ENCODE peak calls at places on chromosomes 2 and 18, in ten cellular contexts. One of them, this sample, is unnamed.

GRCh38 chr2:74696758-74697327 is 42.8 kb downstream of the SEMA4F start:
- DNase-seq in astrocyte of the spinal cord: no peak
- DNase-seq in fibroblast of pulmonary artery: peak; percentile 74
- DNase-seq in breast epithelium: no peak
- DNase-seq in mammary epithelial cell: no peak
- DNase-seq in thoracic aorta: no peak
- DNase-seq in osteocyte: no peak
- DNase-seq in AG10803: peak; percentile 35
- DNase-seq in AG04450: peak; percentile 72
- DNase-seq in NB4: no peak
- DNase-seq in this sample: no peak

GRCh38 chr18:9965711-9966624 is 52.2 kb downstream of the VAPA start:
- DNase-seq in AG04450: no peak
- DNase-seq in fibroblast of pulmonary artery: peak; percentile 66
- DNase-seq in NB4: no peak
- DNase-seq in thoracic aorta: no peak
- DNase-seq in breast epithelium: no peak
- DNase-seq in osteocyte: no peak
- DNase-seq in astrocyte of the spinal cord: peak; percentile 25
- DNase-seq in AG10803: no peak
- DNase-seq in mammary epithelial cell: no peak
- DNase-seq in this sample: no peak

GRCh38 chr2:238127165-238128060 is 11.1 kb upstream of the KLHL30 start:
- DNase-seq in breast epithelium: no peak
- DNase-seq in thoracic aorta: no peak
- DNase-seq in AG04450: peak; percentile 24
- DNase-seq in osteocyte: no peak
- DNase-seq in fibroblast of pulmonary artery: peak; percentile 43
- DNase-seq in mammary epithelial cell: no peak
- DNase-seq in AG10803: peak; percentile 31
- DNase-seq in astrocyte of the spinal cord: peak; percentile 37
- DNase-seq in NB4: peak; percentile 85
- DNase-seq in this sample: peak; percentile 62

GRCh38 chr2:181566643-181567042 is 90.3 kb downstream of the CERKL start:
- DNase-seq in mammary epithelial cell: no peak
- DNase-seq in fibroblast of pulmonary artery: no peak
- DNase-seq in astrocyte of the spinal cord: no peak
- DNase-seq in NB4: no peak
- DNase-seq in AG10803: no peak
- DNase-seq in thoracic aorta: no peak
- DNase-seq in AG04450: no peak
- DNase-seq in breast epithelium: no peak
- DNase-seq in osteocyte: no peak
- DNase-seq in this sample: no peak

GRCh38 chr2:19027621-19028020 is 330.8 kb downstream of the OSR1 start:
- DNase-seq in breast epithelium: no peak
- DNase-seq in mammary epithelial cell: no peak
- DNase-seq in fibroblast of pulmonary artery: no peak
- DNase-seq in AG04450: no peak
- DNase-seq in astrocyte of the spinal cord: no peak
- DNase-seq in NB4: no peak
- DNase-seq in osteocyte: no peak
- DNase-seq in thoracic aorta: no peak
- DNase-seq in AG10803: no peak
- DNase-seq in this sample: no peak

GRCh38 chr2:118351796-118352195 is 263.5 kb downstream of the INSIG2 start:
- DNase-seq in mammary epithelial cell: no peak
- DNase-seq in AG04450: no peak
- DNase-seq in thoracic aorta: no peak
- DNase-seq in breast epithelium: no peak
- DNase-seq in astrocyte of the spinal cord: no peak
- DNase-seq in AG10803: peak; percentile 39
- DNase-seq in fibroblast of pulmonary artery: no peak
- DNase-seq in NB4: no peak
- DNase-seq in osteocyte: no peak
- DNase-seq in this sample: no peak

GRCh38 chr18:26657618-26658581 is 109.5 kb upstream of the KCTD1 start:
- DNase-seq in breast epithelium: no peak
- DNase-seq in fibroblast of pulmonary artery: no peak
- DNase-seq in astrocyte of the spinal cord: no peak
- DNase-seq in NB4: peak; percentile 16
- DNase-seq in AG04450: no peak
- DNase-seq in osteocyte: no peak
- DNase-seq in thoracic aorta: no peak
- DNase-seq in mammary epithelial cell: no peak
- DNase-seq in AG10803: no peak
- DNase-seq in this sample: no peak

GRCh38 chr2:75609334-75609689 is 37.3 kb upstream of the MRPL19 start:
- DNase-seq in AG10803: no peak
- DNase-seq in NB4: no peak
- DNase-seq in astrocyte of the spinal cord: no peak
- DNase-seq in osteocyte: no peak
- DNase-seq in fibroblast of pulmonary artery: no peak
- DNase-seq in thoracic aorta: no peak
- DNase-seq in breast epithelium: no peak
- DNase-seq in AG04450: no peak
- DNase-seq in mammary epithelial cell: no peak
- DNase-seq in this sample: no peak

GRCh38 chr18:56815926-56816325 is 164.8 kb downstream of the WDR7 start:
- DNase-seq in thoracic aorta: no peak
- DNase-seq in NB4: no peak
- DNase-seq in mammary epithelial cell: no peak
- DNase-seq in fibroblast of pulmonary artery: no peak
- DNase-seq in astrocyte of the spinal cord: no peak
- DNase-seq in osteocyte: no peak
- DNase-seq in AG04450: no peak
- DNase-seq in breast epithelium: no peak
- DNase-seq in AG10803: no peak
- DNase-seq in this sample: no peak

GRCh38 chr2:239152239-239152915 is 248.4 kb downstream of the HDAC4 start:
- DNase-seq in AG10803: no peak
- DNase-seq in AG04450: no peak
- DNase-seq in osteocyte: no peak
- DNase-seq in breast epithelium: peak; percentile 49
- DNase-seq in fibroblast of pulmonary artery: no peak
- DNase-seq in NB4: no peak
- DNase-seq in astrocyte of the spinal cord: no peak
- DNase-seq in thoracic aorta: no peak
- DNase-seq in mammary epithelial cell: no peak
- DNase-seq in this sample: no peak

GRCh38 chr18:57737661-57738060 is 65.5 kb downstream of the ATP8B1 start:
- DNase-seq in thoracic aorta: peak; percentile 75
- DNase-seq in NB4: peak; percentile 96
- DNase-seq in astrocyte of the spinal cord: peak; percentile 89
- DNase-seq in breast epithelium: peak; percentile 61
- DNase-seq in fibroblast of pulmonary artery: peak; percentile 98
- DNase-seq in AG04450: peak; percentile 96
- DNase-seq in AG10803: peak; percentile 99
- DNase-seq in osteocyte: no peak
- DNase-seq in mammary epithelial cell: peak; percentile 94
- DNase-seq in this sample: no peak

DNA sequence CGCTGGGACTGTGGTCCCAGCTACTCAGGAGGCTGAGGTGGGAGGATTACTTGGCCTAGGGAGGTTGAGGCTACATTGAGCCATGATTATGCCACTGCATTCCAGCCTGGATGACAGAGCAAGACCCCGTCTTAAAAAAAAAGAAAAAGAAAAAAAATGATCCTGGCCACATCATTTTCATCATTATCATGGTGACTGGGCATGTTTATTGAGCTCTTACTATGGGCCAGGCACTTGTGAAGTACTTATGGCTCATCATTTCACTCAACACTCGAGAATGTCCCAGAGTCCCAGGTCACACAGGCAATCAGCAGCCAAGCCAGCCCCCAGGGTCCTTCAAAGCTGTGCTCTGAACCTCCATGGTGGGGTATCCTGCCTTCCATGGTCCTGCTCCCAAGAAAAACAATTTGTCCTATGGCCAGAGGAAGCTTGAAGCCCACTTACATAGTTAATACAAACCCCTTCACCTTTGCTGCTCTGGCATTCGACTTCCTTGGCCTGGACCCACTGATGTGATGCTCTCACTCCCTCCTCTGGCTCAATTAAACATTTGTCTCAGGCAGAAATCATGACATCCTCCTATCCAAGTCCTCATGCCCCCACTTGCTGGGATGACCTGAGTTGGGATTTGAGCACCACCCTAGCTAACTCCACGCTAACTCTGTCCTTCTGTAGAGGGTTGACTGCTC is 3.8 kb upstream of the CNNM4 start:
- DNase-seq in astrocyte of the spinal cord: no peak
- DNase-seq in breast epithelium: no peak
- DNase-seq in osteocyte: no peak
- DNase-seq in AG10803: no peak
- DNase-seq in thoracic aorta: no peak
- DNase-seq in mammary epithelial cell: no peak
- DNase-seq in NB4: no peak
- DNase-seq in fibroblast of pulmonary artery: no peak
- DNase-seq in AG04450: no peak
- DNase-seq in this sample: no peak
- TF ChIP-seq CTCF in astrocyte of the spinal cord: no peak
- TF ChIP-seq CTCF in breast epithelium: no peak
- TF ChIP-seq CTCF in osteocyte: no peak
- TF ChIP-seq CTCF in AG10803: no peak
- TF ChIP-seq CTCF in thoracic aorta: no peak
- TF ChIP-seq CTCF in mammary epithelial cell: peak; percentile 32
- TF ChIP-seq CTCF in NB4: no peak
- TF ChIP-seq CTCF in fibroblast of pulmonary artery: no peak
- TF ChIP-seq CTCF in AG04450: no peak
- TF ChIP-seq CTCF in this sample: no peak

DNA sequence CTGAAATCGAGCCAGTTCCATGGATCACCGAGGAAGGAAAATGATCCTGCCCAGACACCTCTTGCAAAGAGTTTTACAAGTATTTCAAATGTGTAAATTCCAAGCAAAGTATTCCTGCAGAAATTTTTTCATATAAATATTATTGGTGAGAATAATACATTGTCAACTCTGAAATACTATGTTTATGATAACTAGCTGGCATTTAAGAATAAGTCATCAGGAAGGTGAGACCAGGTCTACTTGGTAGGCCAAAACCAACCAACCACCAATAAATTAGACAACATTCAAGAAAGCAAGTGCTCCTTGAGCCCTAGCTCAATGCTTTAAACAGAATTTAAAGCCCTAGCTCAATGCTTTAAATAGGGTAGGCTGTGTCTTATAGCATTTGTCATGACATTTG is 21.7 kb downstream of the SCN7A start:
- DNase-seq in AG10803: no peak
- DNase-seq in astrocyte of the spinal cord: no peak
- DNase-seq in NB4: no peak
- DNase-seq in fibroblast of pulmonary artery: no peak
- DNase-seq in AG04450: no peak
- DNase-seq in mammary epithelial cell: no peak
- DNase-seq in osteocyte: no peak
- DNase-seq in thoracic aorta: no peak
- DNase-seq in breast epithelium: no peak
- DNase-seq in this sample: no peak
- TF ChIP-seq CTCF in AG10803: no peak
- TF ChIP-seq CTCF in astrocyte of the spinal cord: no peak
- TF ChIP-seq CTCF in NB4: no peak
- TF ChIP-seq CTCF in fibroblast of pulmonary artery: no peak
- TF ChIP-seq CTCF in AG04450: no peak
- TF ChIP-seq CTCF in mammary epithelial cell: no peak
- TF ChIP-seq CTCF in osteocyte: no peak
- TF ChIP-seq CTCF in thoracic aorta: no peak
- TF ChIP-seq CTCF in breast epithelium: no peak
- TF ChIP-seq CTCF in this sample: no peak

GRCh38 chr2:158543957-158544356 is 87.2 kb downstream of the PKP4 start:
- DNase-seq in fibroblast of pulmonary artery: no peak
- DNase-seq in mammary epithelial cell: no peak
- DNase-seq in AG10803: no peak
- DNase-seq in thoracic aorta: no peak
- DNase-seq in breast epithelium: no peak
- DNase-seq in AG04450: no peak
- DNase-seq in osteocyte: no peak
- DNase-seq in astrocyte of the spinal cord: no peak
- DNase-seq in NB4: no peak
- DNase-seq in this sample: no peak

GRCh38 chr2:158542577-158542976 is 85.8 kb downstream of the PKP4 start:
- DNase-seq in thoracic aorta: no peak
- DNase-seq in osteocyte: no peak
- DNase-seq in NB4: no peak
- DNase-seq in AG04450: no peak
- DNase-seq in mammary epithelial cell: no peak
- DNase-seq in AG10803: no peak
- DNase-seq in breast epithelium: no peak
- DNase-seq in fibroblast of pulmonary artery: no peak
- DNase-seq in astrocyte of the spinal cord: no peak
- DNase-seq in this sample: no peak

GRCh38 chr2:158544998-158545397 is 88.2 kb downstream of the PKP4 start:
- DNase-seq in AG10803: no peak
- DNase-seq in fibroblast of pulmonary artery: no peak
- DNase-seq in mammary epithelial cell: no peak
- DNase-seq in osteocyte: no peak
- DNase-seq in NB4: peak; percentile 21
- DNase-seq in astrocyte of the spinal cord: no peak
- DNase-seq in AG04450: no peak
- DNase-seq in thoracic aorta: no peak
- DNase-seq in breast epithelium: no peak
- DNase-seq in this sample: no peak

GRCh38 chr2:158546412-158547144 is 89.8 kb downstream of the PKP4 start:
- DNase-seq in NB4: no peak
- DNase-seq in fibroblast of pulmonary artery: no peak
- DNase-seq in breast epithelium: no peak
- DNase-seq in osteocyte: no peak
- DNase-seq in thoracic aorta: no peak
- DNase-seq in mammary epithelial cell: no peak
- DNase-seq in AG10803: no peak
- DNase-seq in astrocyte of the spinal cord: no peak
- DNase-seq in AG04450: no peak
- DNase-seq in this sample: peak; percentile 25
- TF ChIP-seq CTCF in NB4: no peak
- TF ChIP-seq CTCF in fibroblast of pulmonary artery: no peak
- TF ChIP-seq CTCF in breast epithelium: no peak
- TF ChIP-seq CTCF in osteocyte: no peak
- TF ChIP-seq CTCF in thoracic aorta: no peak
- TF ChIP-seq CTCF in mammary epithelial cell: no peak
- TF ChIP-seq CTCF in AG10803: no peak
- TF ChIP-seq CTCF in astrocyte of the spinal cord: no peak
- TF ChIP-seq CTCF in AG04450: no peak
- TF ChIP-seq CTCF in this sample: peak; percentile 11

DNA sequence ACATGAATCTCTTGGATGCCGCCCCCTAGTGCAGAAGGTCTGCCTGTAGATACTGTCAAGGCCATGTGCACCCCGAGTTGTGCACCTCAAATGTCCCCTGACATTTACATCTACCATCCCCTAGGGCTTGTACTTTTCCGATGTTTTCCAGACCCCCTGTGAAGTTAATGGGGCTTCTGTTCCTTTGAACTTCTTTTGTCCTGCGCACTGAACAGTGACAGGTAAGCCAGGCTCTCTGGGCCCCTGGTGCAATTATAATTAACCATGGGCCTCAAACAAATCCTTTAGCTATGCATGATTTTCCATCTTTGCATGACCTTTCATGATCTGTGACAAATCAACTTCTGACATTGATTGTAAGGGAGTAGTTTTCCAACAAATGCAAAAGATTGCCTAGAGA is 158.4 kb downstream of the FHOD3 start:
- DNase-seq in AG04450: no peak
- DNase-seq in thoracic aorta: no peak
- DNase-seq in NB4: no peak
- DNase-seq in mammary epithelial cell: no peak
- DNase-seq in astrocyte of the spinal cord: no peak
- DNase-seq in AG10803: no peak
- DNase-seq in osteocyte: no peak
- DNase-seq in breast epithelium: no peak
- DNase-seq in fibroblast of pulmonary artery: no peak
- DNase-seq in this sample: no peak
- TF ChIP-seq CTCF in AG04450: no peak
- TF ChIP-seq CTCF in thoracic aorta: no peak
- TF ChIP-seq CTCF in NB4: no peak
- TF ChIP-seq CTCF in mammary epithelial cell: no peak
- TF ChIP-seq CTCF in astrocyte of the spinal cord: no peak
- TF ChIP-seq CTCF in AG10803: no peak
- TF ChIP-seq CTCF in osteocyte: no peak
- TF ChIP-seq CTCF in breast epithelium: no peak
- TF ChIP-seq CTCF in fibroblast of pulmonary artery: no peak
- TF ChIP-seq CTCF in this sample: no peak

This sample was measured in GM20000.